ENCODE peak calls at places on chromosomes 3 and 15, in five cellular contexts. One of them, this sample, is unnamed.

GRCh38 chr3:155491696-155492095 is 198.2 kb upstream of the STRIT1 start:
- DNase-seq in neuronal stem cell: no peak
- DNase-seq in adrenal gland: no peak
- DNase-seq in dorsolateral prefrontal cortex: no peak
- DNase-seq in thoracic aorta: no peak
- DNase-seq in this sample: no peak

GRCh38 chr15:78685157-78685830 is 44.3 kb upstream of the CHRNB4 start:
- DNase-seq in neuronal stem cell: no peak
- DNase-seq in adrenal gland: no peak
- DNase-seq in dorsolateral prefrontal cortex: no peak
- DNase-seq in thoracic aorta: no peak
- DNase-seq in this sample: peak

GRCh38 chr15:89413877-89414276 is 79.3 kb upstream of the POLG start:
- DNase-seq in neuronal stem cell: no peak
- DNase-seq in adrenal gland: no peak
- DNase-seq in dorsolateral prefrontal cortex: no peak
- DNase-seq in thoracic aorta: no peak
- DNase-seq in this sample: no peak

GRCh38 chr3:107117922-107118576 is 259.2 kb upstream of the CCDC54 start:
- DNase-seq in neuronal stem cell: peak
- DNase-seq in adrenal gland: peak
- DNase-seq in dorsolateral prefrontal cortex: peak
- DNase-seq in thoracic aorta: no peak
- DNase-seq in this sample: peak

GRCh38 chr3:73759290-73759689 is 134.5 kb upstream of the PDZRN3 start:
- DNase-seq in neuronal stem cell: no peak
- DNase-seq in adrenal gland: no peak
- DNase-seq in dorsolateral prefrontal cortex: no peak
- DNase-seq in thoracic aorta: no peak
- DNase-seq in this sample: no peak

GRCh38 chr3:53844262-53845102 is 1.7 kb downstream of the CHDH start:
- DNase-seq in neuronal stem cell: no peak
- DNase-seq in adrenal gland: no peak
- DNase-seq in dorsolateral prefrontal cortex: no peak
- DNase-seq in thoracic aorta: no peak
- DNase-seq in this sample: no peak

GRCh38 chr15:48798319-48798718 is 12.6 kb downstream of the CEP152 start:
- DNase-seq in neuronal stem cell: peak
- DNase-seq in adrenal gland: no peak
- DNase-seq in dorsolateral prefrontal cortex: no peak
- DNase-seq in thoracic aorta: no peak
- DNase-seq in this sample: peak

GRCh38 chr3:153595186-153595815 is 433.3 kb downstream of the RAP2B start:
- DNase-seq in neuronal stem cell: peak
- DNase-seq in adrenal gland: no peak
- DNase-seq in dorsolateral prefrontal cortex: no peak
- DNase-seq in thoracic aorta: no peak
- DNase-seq in this sample: peak

GRCh38 chr3:127733781-127734180 is 61.0 kb downstream of the ABTB1 start:
- DNase-seq in neuronal stem cell: no peak
- DNase-seq in adrenal gland: no peak
- DNase-seq in dorsolateral prefrontal cortex: no peak
- DNase-seq in thoracic aorta: no peak
- DNase-seq in this sample: no peak

GRCh38 chr3:135869439-135870105 is 96.0 kb upstream of the PPP2R3A start:
- DNase-seq in neuronal stem cell: no peak
- DNase-seq in adrenal gland: no peak
- DNase-seq in dorsolateral prefrontal cortex: no peak
- DNase-seq in thoracic aorta: no peak
- DNase-seq in this sample: no peak

GRCh38 chr3:151330899-151331298 is 1.6 kb upstream of the P2RY13 start:
- DNase-seq in neuronal stem cell: no peak
- DNase-seq in adrenal gland: no peak
- DNase-seq in dorsolateral prefrontal cortex: no peak
- DNase-seq in thoracic aorta: no peak
- DNase-seq in this sample: no peak

DNA sequence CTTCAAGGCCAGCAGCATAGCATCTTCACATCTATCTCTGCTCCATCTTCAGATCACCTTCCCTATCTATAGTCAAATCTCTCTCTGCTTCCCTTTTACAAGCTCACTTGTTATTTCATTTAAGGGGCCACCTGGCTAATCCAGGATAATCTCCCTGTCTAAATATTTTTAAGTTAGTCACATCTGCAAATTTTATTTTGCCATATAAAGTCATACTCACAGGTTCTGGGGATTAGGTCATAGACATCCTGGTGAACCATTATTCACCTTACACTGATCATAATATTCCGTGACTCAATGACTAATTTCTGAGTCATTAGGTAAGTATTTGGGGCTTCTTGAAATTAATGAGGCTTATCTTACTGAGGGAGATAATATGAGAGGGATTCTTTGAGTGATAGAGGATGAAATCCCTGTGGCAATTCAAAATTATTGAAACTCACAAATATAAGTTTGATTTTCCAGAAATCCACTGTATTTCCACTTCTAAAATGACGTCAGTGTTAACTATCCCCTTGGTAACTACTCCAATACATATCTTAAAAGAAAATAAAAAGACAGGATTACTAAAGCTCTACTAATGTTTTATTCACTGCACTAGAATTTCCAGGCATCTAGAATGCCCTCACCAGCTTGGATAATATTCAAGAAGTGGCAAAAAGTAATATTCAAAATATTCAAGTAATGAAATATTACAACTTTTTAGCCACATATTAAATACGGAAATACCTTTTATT is 93.7 kb upstream of the RBMS3 start:
- DNase-seq in neuronal stem cell: no peak
- DNase-seq in adrenal gland: no peak
- DNase-seq in dorsolateral prefrontal cortex: no peak
- DNase-seq in thoracic aorta: no peak
- DNase-seq in this sample: no peak
- H3K27ac ChIP-seq in neuronal stem cell: no peak
- H3K27ac ChIP-seq in adrenal gland: peak
- H3K27ac ChIP-seq in dorsolateral prefrontal cortex: no peak
- H3K27ac ChIP-seq in thoracic aorta: peak
- H3K27ac ChIP-seq in this sample: no peak

GRCh38 chr3:45043715-45044299 is 17.7 kb downstream of the CLEC3B start:
- DNase-seq in neuronal stem cell: no peak
- DNase-seq in adrenal gland: no peak
- DNase-seq in dorsolateral prefrontal cortex: no peak
- DNase-seq in thoracic aorta: no peak
- DNase-seq in this sample: no peak
- H3K27ac ChIP-seq in neuronal stem cell: peak
- H3K27ac ChIP-seq in adrenal gland: peak
- H3K27ac ChIP-seq in dorsolateral prefrontal cortex: no peak
- H3K27ac ChIP-seq in thoracic aorta: peak
- H3K27ac ChIP-seq in this sample: no peak

GRCh38 chr3:171981271-171981605 is 58.1 kb upstream of the FNDC3B start:
- DNase-seq in neuronal stem cell: no peak
- DNase-seq in adrenal gland: no peak
- DNase-seq in dorsolateral prefrontal cortex: no peak
- DNase-seq in thoracic aorta: no peak
- DNase-seq in this sample: no peak
- H3K27ac ChIP-seq in neuronal stem cell: no peak
- H3K27ac ChIP-seq in adrenal gland: no peak
- H3K27ac ChIP-seq in dorsolateral prefrontal cortex: no peak
- H3K27ac ChIP-seq in thoracic aorta: no peak
- H3K27ac ChIP-seq in this sample: no peak

GRCh38 chr3:31610700-31611275 is 78.1 kb downstream of the STT3B start:
- DNase-seq in neuronal stem cell: no peak
- DNase-seq in adrenal gland: no peak
- DNase-seq in dorsolateral prefrontal cortex: no peak
- DNase-seq in thoracic aorta: no peak
- DNase-seq in this sample: peak

GRCh38 chr3:31613131-31613626 is 80.5 kb downstream of the STT3B start:
- DNase-seq in neuronal stem cell: no peak
- DNase-seq in adrenal gland: no peak
- DNase-seq in dorsolateral prefrontal cortex: no peak
- DNase-seq in thoracic aorta: no peak
- DNase-seq in this sample: no peak

GRCh38 chr3:31613654-31614053 is 80.9 kb downstream of the STT3B start:
- DNase-seq in neuronal stem cell: no peak
- DNase-seq in adrenal gland: no peak
- DNase-seq in dorsolateral prefrontal cortex: no peak
- DNase-seq in thoracic aorta: no peak
- DNase-seq in this sample: no peak

GRCh38 chr3:31615071-31615875 is 82.5 kb downstream of the STT3B start:
- DNase-seq in neuronal stem cell: no peak
- DNase-seq in adrenal gland: no peak
- DNase-seq in dorsolateral prefrontal cortex: no peak
- DNase-seq in thoracic aorta: no peak
- DNase-seq in this sample: no peak

DNA sequence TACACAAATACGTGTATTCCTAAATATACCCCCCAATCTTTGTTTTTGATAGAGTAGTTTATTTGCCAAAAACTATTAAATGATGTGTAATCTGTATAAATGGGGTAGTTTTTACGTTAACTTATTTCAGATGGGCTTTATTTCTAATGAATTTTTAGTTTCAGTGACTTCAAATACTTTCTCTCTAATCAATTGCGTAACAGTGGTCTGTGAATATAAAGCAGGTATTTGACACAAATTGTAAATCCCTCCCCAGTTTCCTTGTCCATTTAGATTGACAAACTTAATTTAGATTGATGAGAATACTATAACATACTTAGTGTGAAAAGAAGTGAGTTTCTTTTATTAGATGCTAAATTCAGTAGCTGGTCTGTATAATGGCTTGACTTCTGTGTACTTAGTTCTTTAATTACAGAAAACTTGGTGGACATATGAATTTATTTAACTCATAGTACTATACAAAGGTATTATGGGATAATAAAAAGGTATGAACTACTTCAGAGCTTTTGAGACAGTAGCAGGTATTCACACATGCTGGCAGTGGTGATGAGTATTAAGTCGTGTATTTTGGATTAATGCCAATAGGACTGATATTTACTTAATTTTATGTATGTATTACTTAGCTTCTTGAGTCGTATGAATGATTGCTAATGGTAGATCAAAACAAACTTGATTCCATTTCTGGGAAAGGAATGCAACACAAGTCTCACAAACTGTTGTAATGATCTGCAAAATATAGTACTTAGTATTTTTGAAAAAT is 81.6 kb downstream of the STT3B start:
- DNase-seq in neuronal stem cell: no peak
- DNase-seq in adrenal gland: no peak
- DNase-seq in dorsolateral prefrontal cortex: no peak
- DNase-seq in thoracic aorta: no peak
- DNase-seq in this sample: no peak
- H3K27ac ChIP-seq in neuronal stem cell: no peak
- H3K27ac ChIP-seq in adrenal gland: no peak
- H3K27ac ChIP-seq in dorsolateral prefrontal cortex: no peak
- H3K27ac ChIP-seq in thoracic aorta: no peak
- H3K27ac ChIP-seq in this sample: no peak

DNA sequence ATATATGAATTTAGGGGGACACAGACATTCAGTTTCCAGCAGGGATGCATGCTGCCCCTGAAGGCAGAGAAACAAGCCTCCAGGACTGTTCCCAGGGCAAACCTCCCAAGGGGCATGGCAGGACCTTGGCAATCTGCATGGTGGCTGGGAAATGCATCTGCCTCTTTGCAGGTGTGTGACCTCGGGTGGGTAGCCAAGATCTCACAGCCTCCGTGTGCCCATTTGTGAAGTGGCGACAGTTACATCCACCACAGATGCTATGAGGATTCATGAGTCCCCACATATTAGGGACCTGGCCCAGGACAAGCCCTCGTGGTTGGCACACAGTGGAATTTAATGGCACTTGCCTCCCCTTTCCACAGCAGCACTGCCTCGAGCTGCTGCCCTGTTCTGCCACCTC is 29.9 kb downstream of the SLC28A1 start:
- DNase-seq in neuronal stem cell: no peak
- DNase-seq in adrenal gland: no peak
- DNase-seq in dorsolateral prefrontal cortex: no peak
- DNase-seq in thoracic aorta: no peak
- DNase-seq in this sample: no peak
- H3K27ac ChIP-seq in neuronal stem cell: no peak
- H3K27ac ChIP-seq in adrenal gland: peak
- H3K27ac ChIP-seq in dorsolateral prefrontal cortex: no peak
- H3K27ac ChIP-seq in thoracic aorta: peak
- H3K27ac ChIP-seq in this sample: no peak

GRCh38 chr3:46930945-46931403 is 45.6 kb downstream of the CCDC12 start:
- DNase-seq in neuronal stem cell: no peak
- DNase-seq in adrenal gland: no peak
- DNase-seq in dorsolateral prefrontal cortex: no peak
- DNase-seq in thoracic aorta: no peak
- DNase-seq in this sample: no peak
- H3K27ac ChIP-seq in neuronal stem cell: no peak
- H3K27ac ChIP-seq in adrenal gland: peak
- H3K27ac ChIP-seq in dorsolateral prefrontal cortex: peak
- H3K27ac ChIP-seq in thoracic aorta: peak
- H3K27ac ChIP-seq in this sample: no peak

DNA sequence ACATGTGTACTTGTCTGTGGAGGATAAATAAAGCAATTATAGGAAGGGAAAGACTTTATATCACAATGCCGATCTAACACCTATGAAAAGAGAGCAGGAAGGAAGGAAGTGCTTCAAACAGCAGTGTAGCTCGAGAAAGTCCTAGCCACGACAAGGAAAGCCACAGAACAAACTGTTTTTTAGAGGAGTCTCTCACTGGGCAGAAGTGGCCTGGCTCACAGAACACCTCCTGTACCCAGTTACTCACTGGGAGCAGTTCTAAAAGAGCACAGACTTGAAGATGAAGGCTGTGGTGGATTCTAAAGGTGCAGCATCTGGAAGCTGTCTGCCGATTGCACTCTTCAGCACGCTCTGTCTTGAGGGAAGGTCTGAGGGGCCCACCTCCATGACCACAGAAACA is 248.8 kb upstream of the ATP11B start:
- DNase-seq in neuronal stem cell: no peak
- DNase-seq in adrenal gland: no peak
- DNase-seq in dorsolateral prefrontal cortex: no peak
- DNase-seq in thoracic aorta: no peak
- DNase-seq in this sample: no peak
- H3K27ac ChIP-seq in neuronal stem cell: no peak
- H3K27ac ChIP-seq in adrenal gland: no peak
- H3K27ac ChIP-seq in dorsolateral prefrontal cortex: no peak
- H3K27ac ChIP-seq in thoracic aorta: no peak
- H3K27ac ChIP-seq in this sample: no peak

GRCh38 chr3:4587061-4587837 is 94.1 kb downstream of the ITPR1 start:
- DNase-seq in neuronal stem cell: no peak
- DNase-seq in adrenal gland: peak
- DNase-seq in dorsolateral prefrontal cortex: no peak
- DNase-seq in thoracic aorta: no peak
- DNase-seq in this sample: no peak

GRCh38 chr3:4586381-4586780 is 93.2 kb downstream of the ITPR1 start:
- DNase-seq in neuronal stem cell: no peak
- DNase-seq in adrenal gland: peak
- DNase-seq in dorsolateral prefrontal cortex: no peak
- DNase-seq in thoracic aorta: no peak
- DNase-seq in this sample: no peak

GRCh38 chr3:4588410-4588809 is 95.3 kb downstream of the ITPR1 start:
- DNase-seq in neuronal stem cell: no peak
- DNase-seq in adrenal gland: peak
- DNase-seq in dorsolateral prefrontal cortex: no peak
- DNase-seq in thoracic aorta: no peak
- DNase-seq in this sample: no peak

GRCh38 chr3:4589475-4590111 is 96.4 kb downstream of the ITPR1 start:
- DNase-seq in neuronal stem cell: no peak
- DNase-seq in adrenal gland: no peak
- DNase-seq in dorsolateral prefrontal cortex: no peak
- DNase-seq in thoracic aorta: no peak
- DNase-seq in this sample: no peak

DNA sequence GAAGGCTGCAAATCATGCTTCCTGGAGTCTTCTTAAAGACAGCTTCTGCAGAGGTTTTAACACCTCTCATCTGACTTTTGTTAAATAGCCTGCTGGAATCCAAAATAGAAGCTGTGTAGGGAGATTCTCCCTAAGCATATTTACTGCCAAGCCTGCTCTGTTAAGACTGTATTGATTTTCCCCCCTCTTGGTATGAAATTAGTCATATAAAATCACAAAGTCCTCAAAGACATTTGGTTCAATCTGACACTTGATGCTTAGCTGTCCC is 94.6 kb downstream of the ITPR1 start:
- DNase-seq in neuronal stem cell: no peak
- DNase-seq in adrenal gland: no peak
- DNase-seq in dorsolateral prefrontal cortex: no peak
- DNase-seq in thoracic aorta: no peak
- DNase-seq in this sample: no peak
- H3K27ac ChIP-seq in neuronal stem cell: peak
- H3K27ac ChIP-seq in adrenal gland: peak
- H3K27ac ChIP-seq in dorsolateral prefrontal cortex: peak
- H3K27ac ChIP-seq in thoracic aorta: no peak
- H3K27ac ChIP-seq in this sample: no peak

This sample was measured in GM23338.